ENCODE peak calls at places on chromosomes 7 and 10, in five cellular contexts. E is OCI-LY7, Q is pons, G is cardiac muscle cell, I is trophoblast cell. Z is an unnamed sample.

GRCh38 chr7:12139421-12139820 is 71.7 kb upstream of the TMEM106B start:
- DNase-seq in Q (no peak), E (no peak), I (peak), G (no peak), Z (no peak)

GRCh38 chr7:17302575-17303142 is 4.2 kb downstream of the AHR start:
- DNase-seq in E (no peak), G (peak), I (peak), Q (peak), Z (no peak)

GRCh38 chr7:132436121-132436520 is 140.1 kb downstream of the PLXNA4 start:
- DNase-seq in Q (peak), E (no peak), I (peak), G (no peak), Z (no peak)

GRCh38 chr10:30373596-30374327 is 24.7 kb upstream of the MTPAP start:
- DNase-seq in G (no peak), Q (no peak), E (no peak), I (no peak), Z (no peak)

GRCh38 chr7:34662058-34662457 is 4.0 kb downstream of the NPSR1 start:
- DNase-seq in Q (peak), I (no peak), G (no peak), E (no peak), Z (no peak)

GRCh38 chr7:20340839-20341238 is 10.1 kb downstream of the ITGB8 start:
- DNase-seq in E (no peak), G (peak), Q (peak), I (no peak), Z (no peak)

GRCh38 chr7:55343860-55344606 is 21.1 kb upstream of the LANCL2 start:
- DNase-seq in I (no peak), Q (no peak), E (no peak), G (no peak), Z (no peak)

GRCh38 chr7:15720849-15721471 is 34.5 kb upstream of the MEOX2 start:
- DNase-seq in G (peak), E (peak), I (peak), Q (peak), Z (peak)

GRCh38 chr10:132544744-132545658 is 7.4 kb downstream of the INPP5A start:
- DNase-seq in G (no peak), Q (no peak), E (peak), I (no peak), Z (peak)

GRCh38 chr10:124701881-124702656 is 42.1 kb downstream of the FAM53B start:
- DNase-seq in I (peak), G (peak), E (no peak), Q (peak), Z (no peak)

GRCh38 chr10:106935978-106936451 is 228.5 kb downstream of the SORCS1 start:
- DNase-seq in I (peak), G (no peak), Q (peak), E (peak), Z (peak)

GRCh38 chr10:8404721-8405120 is 350.2 kb downstream of the GATA3 start:
- DNase-seq in I (no peak), Q (no peak), E (no peak), G (no peak), Z (peak)

GRCh38 chr10:70183304-70183703 is 13.0 kb upstream of the SAR1A start:
- DNase-seq in E (no peak), G (no peak), Q (no peak), I (no peak), Z (no peak)

GRCh38 chr7:140079121-140079536 is 16.4 kb upstream of the PARP12 start:
- DNase-seq in Q (peak), I (no peak), E (peak), G (peak), Z (peak)

Z was measured in RPMI8226.